ENCODE peak calls at places on chromosomes 3 and 15, in four cellular contexts. A is astrocyte; X is mucosa of gallbladder; Q is activated naive CD4-positive, alpha-beta T cell treated with Interleukin-2 at 50 U/mL for 16 hours. L is an unnamed sample.
A peak's percentile ranks its signal among the peaks of the same experiment; 100 is the strongest.

GRCh38 chr15:92158426-92158825 is 235.3 kb upstream of the ST8SIA2 start:
- DNase-seq in A (peak; percentile 21), Q (peak; percentile 43), X (peak; percentile 39), L (no peak)

GRCh38 chr3:30492581-30493192 is 113.7 kb upstream of the TGFBR2 start:
- DNase-seq in X (no peak), Q (no peak), A (peak; percentile 64), L (no peak)

GRCh38 chr3:183252108-183252782 is 808 bp upstream of the B3GNT5 start:
- DNase-seq in Q (no peak), X (no peak), A (no peak), L (no peak)

GRCh38 chr3:63248015-63248414 is 30.1 kb upstream of the SYNPR start:
- DNase-seq in X (no peak), Q (no peak), A (no peak), L (no peak)

GRCh38 chr3:112770907-112771306 is 75.8 kb downstream of the CD200R1L start:
- DNase-seq in Q (no peak), A (no peak), X (no peak), L (no peak)

GRCh38 chr15:95162521-95162920 is 931.2 kb downstream of the MCTP2 start:
- DNase-seq in A (no peak), Q (no peak), X (no peak), L (no peak)

GRCh38 chr3:127524300-127524896 is 66.1 kb downstream of the TPRA1 start:
- DNase-seq in A (no peak), Q (no peak), X (no peak), L (peak; percentile 14)

GRCh38 chr3:52005571-52005986 is 9.9 kb upstream of the RPL29 start:
- DNase-seq in X (peak; percentile 67), A (peak; percentile 79), Q (no peak), L (peak; percentile 10)

GRCh38 chr15:82646250-82647044 is 716 bp downstream of the CPEB1 start:
- DNase-seq in A (no peak), Q (no peak), X (no peak), L (no peak)

GRCh38 chr15:96285306-96285705 is 45.2 kb upstream of the NR2F2 start:
- DNase-seq in Q (no peak), X (peak; percentile 16), A (peak; percentile 100), L (no peak)

GRCh38 chr3:128041378-128041777 is 10.9 kb upstream of the SEC61A1 start:
- DNase-seq in A (no peak), X (no peak), Q (no peak), L (peak; percentile 11)

GRCh38 chr3:116140100-116140689 is 305.1 kb downstream of the LSAMP start:
- DNase-seq in X (no peak), A (peak; percentile 23), Q (no peak), L (no peak)

GRCh38 chr15:79004336-79004735 is 59.5 kb upstream of the CTSH start:
- DNase-seq in X (no peak), Q (no peak), A (peak; percentile 83), L (no peak)

L was measured in NCI-H1694 treated with DMSO at 0.1 percent for 48 hours.